ENCODE peak calls at places on chromosome 7, in nine cellular contexts. S, W, M, Q, H, K, J, C and N are unnamed samples.

GRCh38 chr7:145031162-145031561 is 195.3 kb upstream of the TPK1 start:
- DNase-seq in C (no peak), S (no peak), J (no peak), W (no peak), Q (no peak), K (no peak), H (no peak), M (no peak), N (no peak)

GRCh38 chr7:155154586-155154985 is 84.5 kb downstream of the HTR5A start:
- DNase-seq in K (no peak), J (no peak), Q (no peak), W (no peak), C (no peak), M (no peak), H (no peak), S (no peak), N (no peak)

GRCh38 chr7:3427957-3428356 is 126.9 kb downstream of the SDK1 start:
- DNase-seq in H (peak; percentile 24), J (no peak), Q (no peak), K (peak; percentile 40), S (no peak), C (no peak), W (no peak), M (no peak), N (no peak)

GRCh38 chr7:29237483-29237882 is 42.9 kb downstream of the CHN2 start:
- DNase-seq in K (no peak), J (no peak), H (no peak), Q (no peak), S (no peak), M (no peak), C (no peak), W (no peak), N (no peak)

GRCh38 chr7:94907026-94907419 is 371 bp upstream of the PPP1R9A start:
- DNase-seq in C (no peak), S (no peak), Q (no peak), J (no peak), W (no peak), H (peak; percentile 75), M (no peak), K (no peak), N (no peak)

GRCh38 chr7:897771-898376 is 21.5 kb downstream of the GET4 start:
- DNase-seq in Q (no peak), K (no peak), J (no peak), C (no peak), M (peak; percentile 63), H (peak; percentile 39), W (no peak), S (no peak), N (no peak)

GRCh38 chr7:100472854-100473499 is 6.0 kb downstream of the TSC22D4 start:
- DNase-seq in Q (peak; percentile 45), K (no peak), W (no peak), C (no peak), J (no peak), S (no peak), M (peak; percentile 51), H (no peak), N (peak; percentile 62)

GRCh38 chr7:80105706-80106408 is 28.8 kb upstream of the GNAI1 start:
- DNase-seq in J (no peak), Q (no peak), S (no peak), H (no peak), C (no peak), K (no peak), M (no peak), W (no peak), N (no peak)

GRCh38 chr7:6210973-6211372 is 61.5 kb downstream of the CYTH3 start:
- DNase-seq in K (no peak), J (no peak), W (no peak), H (no peak), Q (no peak), C (no peak), S (no peak), M (no peak), N (no peak)

GRCh38 chr7:96921231-96921630 is 84.1 kb upstream of the DLX6 start:
- DNase-seq in K (no peak), J (no peak), M (no peak), H (no peak), W (no peak), S (no peak), C (no peak), Q (no peak), N (no peak)

GRCh38 chr7:3092468-3092867 is 48.8 kb upstream of the CARD11 start:
- DNase-seq in J (no peak), H (no peak), S (peak; percentile 33), K (peak; percentile 37), M (peak; percentile 59), W (peak; percentile 22), Q (peak; percentile 59), C (peak; percentile 20), N (peak; percentile 77)

GRCh38 chr7:50733552-50733951 is 49.1 kb downstream of the GRB10 start:
- DNase-seq in W (no peak), C (no peak), H (peak; percentile 92), J (no peak), Q (no peak), M (no peak), K (no peak), S (no peak), N (no peak)

GRCh38 chr7:29102554-29103151 is 43.7 kb downstream of the CPVL start:
- DNase-seq in Q (no peak), C (peak; percentile 37), W (peak; percentile 80), M (peak; percentile 78), J (no peak), H (peak; percentile 49), S (no peak), K (peak; percentile 64), N (peak; percentile 37)

GRCh38 chr7:17559388-17559787 is 260.9 kb downstream of the AHR start:
- DNase-seq in K (no peak), S (no peak), M (no peak), Q (no peak), H (peak; percentile 63), C (no peak), J (no peak), W (no peak), N (no peak)

GRCh38 chr7:155490697-155491628 is 33.0 kb downstream of the EN2 start:
- DNase-seq in J (no peak), H (no peak), Q (peak; percentile 79), S (no peak), M (peak; percentile 80), W (peak; percentile 68), K (peak; percentile 65), C (no peak), N (peak; percentile 71)

GRCh38 chr7:130933919-130934318 is 199.9 kb upstream of the KLF14 start:
- DNase-seq in H (no peak), J (no peak), S (no peak), C (no peak), M (no peak), W (no peak), Q (no peak), K (no peak), N (no peak)

GRCh38 chr7:130560972-130561371 is 69.1 kb downstream of the MEST start:
- DNase-seq in J (no peak), H (peak; percentile 31), C (no peak), W (no peak), S (no peak), Q (peak; percentile 43), M (no peak), K (no peak), N (peak; percentile 60)

GRCh38 chr7:85041599-85042216 is 145.1 kb downstream of the SEMA3D start:
- DNase-seq in S (no peak), H (peak; percentile 73), Q (peak; percentile 7), C (peak; percentile 56), K (peak; percentile 84), M (peak; percentile 56), W (peak; percentile 67), J (no peak), N (peak; percentile 17)

GRCh38 chr7:67463983-67464382 is 467.4 kb downstream of the TYW1 start:
- DNase-seq in S (no peak), Q (no peak), J (no peak), K (no peak), M (no peak), W (no peak), H (no peak), C (no peak), N (no peak)

GRCh38 chr7:117731455-117731854 is 141.8 kb downstream of the CTTNBP2 start:
- DNase-seq in S (no peak), W (no peak), C (no peak), Q (no peak), M (no peak), H (peak; percentile 17), K (no peak), J (no peak), N (peak; percentile 63)

GRCh38 chr7:53315986-53316385 is 280.6 kb downstream of the POM121L12 start:
- DNase-seq in W (no peak), C (peak; percentile 72), Q (no peak), J (no peak), K (peak; percentile 67), S (no peak), M (no peak), H (no peak), N (no peak)

GRCh38 chr7:4791738-4792536 is 16.5 kb downstream of the AP5Z1 start:
- DNase-seq in K (peak; percentile 90), C (no peak), H (peak; percentile 64), Q (peak; percentile 90), M (peak; percentile 92), W (peak; percentile 77), S (peak; percentile 68), J (no peak), N (peak; percentile 89)
- TF ChIP-seq CTCF in K (peak; percentile 54), C (no peak), H (peak; percentile 32), Q (peak; percentile 79), M (peak; percentile 79), W (peak; percentile 76), S (peak; percentile 47), J (peak; percentile 60), N (peak; percentile 74)

GRCh38 chr7:63031838-63032436 is 966.7 kb upstream of the ZNF722 start:
- DNase-seq in W (no peak), K (no peak), M (no peak), H (no peak), C (no peak), Q (no peak), S (no peak), J (no peak), N (no peak)
- TF ChIP-seq CTCF in W (no peak), K (no peak), M (no peak), H (no peak), C (no peak), Q (no peak), S (no peak), J (no peak), N (no peak)

DNA sequence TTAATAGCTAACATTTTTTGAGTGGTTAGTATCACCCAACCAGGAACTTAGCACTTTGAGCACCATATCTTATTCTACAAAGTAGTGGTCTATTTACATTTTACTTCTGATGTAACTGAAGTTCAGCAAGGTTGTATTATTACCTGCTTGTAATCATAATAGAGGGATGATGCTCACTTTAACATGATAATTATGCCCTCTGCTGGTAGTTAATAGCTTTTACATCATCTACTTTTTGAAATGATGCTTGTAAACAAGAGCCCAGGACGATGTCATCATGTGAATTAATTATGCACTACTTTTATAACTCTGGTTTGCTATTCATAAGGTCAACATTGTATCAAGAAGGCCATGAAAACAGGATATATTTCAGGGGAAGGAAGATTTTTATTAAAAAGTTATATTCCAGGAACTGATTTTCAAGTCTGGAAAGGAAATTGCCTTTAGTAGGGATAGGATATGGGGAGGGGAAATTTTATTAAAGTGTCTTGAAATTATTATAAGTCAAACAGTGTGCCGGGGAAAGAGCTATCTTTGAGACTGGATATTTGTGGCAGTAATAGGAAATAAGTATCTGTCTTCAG is 80.3 kb upstream of the SCIN start:
- DNase-seq in J (no peak), H (peak; percentile 49), C (no peak), W (no peak), M (no peak), S (no peak), Q (no peak), K (no peak), N (no peak)
- TF ChIP-seq CTCF in J (peak; percentile 22), H (peak; percentile 83), C (peak; percentile 25), W (no peak), M (peak; percentile 31), S (peak; percentile 59), Q (peak; percentile 64), K (peak; percentile 32), N (peak; percentile 46)

GRCh38 chr7:139523199-139523941 is at the start of gene CLEC2L:
- DNase-seq in H (no peak), W (no peak), J (no peak), S (no peak), C (no peak), M (no peak), Q (peak; percentile 37), K (no peak), N (no peak)
- TF ChIP-seq CTCF in H (no peak), W (no peak), J (no peak), S (no peak), C (no peak), M (no peak), Q (no peak), K (no peak), N (no peak)